ENCODE peak calls at places on chromosomes 3 and 15, in ten cellular contexts. C is fibroblast of mammary gland, M is pancreas, O is thoracic aorta, Y is fibroblast of pulmonary artery, S is endodermal cell, Z is HFFc6, P is mammary epithelial cell, H is brain microvascular endothelial cell, A is uterus. W is an unnamed sample.

GRCh38 chr3:27508421-27508820 is 24.2 kb upstream of the SLC4A7 start:
- DNase-seq in Y (no peak), A (no peak), Z (no peak), C (peak; percentile 35), S (no peak), P (no peak), H (no peak), M (no peak), O (no peak), W (no peak)

GRCh38 chr15:69253156-69253555 is 45.6 kb upstream of the PAQR5 start:
- DNase-seq in Y (peak; percentile 86), Z (peak; percentile 86), A (no peak), M (peak; percentile 11), H (peak; percentile 80), S (no peak), O (no peak), P (peak; percentile 77), C (peak; percentile 93), W (no peak)

GRCh38 chr15:36591534-36592411 is 12.3 kb downstream of the CDIN1 start:
- DNase-seq in H (no peak), P (peak; percentile 69), C (peak; percentile 56), Z (peak; percentile 57), A (peak; percentile 30), S (no peak), O (no peak), Y (peak; percentile 26), M (no peak), W (no peak)

GRCh38 chr15:92808611-92809063 is 91.5 kb upstream of the CHD2 start:
- DNase-seq in S (no peak), P (peak; percentile 62), O (no peak), A (peak; percentile 63), C (peak; percentile 78), M (peak; percentile 71), H (peak; percentile 20), Z (peak; percentile 28), Y (peak; percentile 63), W (no peak)

GRCh38 chr3:24222165-24222805 is 272.4 kb downstream of the THRB start:
- DNase-seq in C (no peak), O (no peak), M (no peak), H (no peak), S (no peak), P (peak; percentile 84), Z (peak; percentile 6), Y (no peak), A (no peak), W (no peak)

GRCh38 chr15:60370804-60371700 is 26.7 kb downstream of the ANXA2 start:
- DNase-seq in C (peak; percentile 99), Z (peak; percentile 98), A (peak; percentile 89), S (peak; percentile 22), Y (peak; percentile 99), O (peak; percentile 77), M (peak; percentile 67), P (peak; percentile 95), H (peak; percentile 98), W (no peak)

GRCh38 chr15:58521293-58521991 is 89.7 kb downstream of the LIPC start:
- DNase-seq in O (no peak), S (peak; percentile 76), A (peak; percentile 28), H (peak; percentile 84), C (peak; percentile 58), P (peak; percentile 93), M (peak; percentile 35), Z (peak; percentile 21), Y (peak; percentile 90), W (peak; percentile 57)

GRCh38 chr15:34154725-34155204 is 52.9 kb downstream of the PGBD4 start:
- DNase-seq in M (no peak), A (no peak), C (peak; percentile 67), Z (peak; percentile 21), O (no peak), P (peak; percentile 79), H (peak; percentile 3), Y (no peak), S (peak; percentile 86), W (no peak)

GRCh38 chr3:196055683-196056270 is 26.1 kb downstream of the TFRC start:
- DNase-seq in A (no peak), Z (no peak), O (no peak), H (no peak), S (no peak), P (no peak), M (peak; percentile 37), C (peak; percentile 15), Y (peak; percentile 13), W (no peak)

GRCh38 chr15:59522988-59523461 is 85.0 kb downstream of the FAM81A start:
- DNase-seq in O (no peak), Y (no peak), H (no peak), C (no peak), P (no peak), Z (no peak), M (no peak), S (peak; percentile 61), A (no peak), W (no peak)

GRCh38 chr3:5133689-5134088 is 11.6 kb downstream of the ARL8B start:
- DNase-seq in C (no peak), M (no peak), Z (no peak), Y (no peak), P (no peak), O (no peak), A (no peak), H (no peak), S (peak; percentile 36), W (no peak)

GRCh38 chr3:5140230-5140621 is 18.1 kb downstream of the ARL8B start:
- DNase-seq in M (no peak), H (no peak), S (peak; percentile 5), O (no peak), P (no peak), C (no peak), Z (no peak), A (no peak), Y (no peak), W (no peak)

GRCh38 chr3:5136211-5136610 is 14.1 kb downstream of the ARL8B start:
- DNase-seq in A (no peak), M (no peak), O (no peak), P (no peak), C (no peak), Z (no peak), Y (no peak), S (no peak), H (no peak), W (no peak)

GRCh38 chr3:5138214-5138981 is 16.3 kb downstream of the ARL8B start:
- DNase-seq in S (peak; percentile 13), A (no peak), P (no peak), Z (peak; percentile 66), C (peak; percentile 64), Y (peak; percentile 23), O (no peak), M (no peak), H (no peak), W (no peak)

DNA sequence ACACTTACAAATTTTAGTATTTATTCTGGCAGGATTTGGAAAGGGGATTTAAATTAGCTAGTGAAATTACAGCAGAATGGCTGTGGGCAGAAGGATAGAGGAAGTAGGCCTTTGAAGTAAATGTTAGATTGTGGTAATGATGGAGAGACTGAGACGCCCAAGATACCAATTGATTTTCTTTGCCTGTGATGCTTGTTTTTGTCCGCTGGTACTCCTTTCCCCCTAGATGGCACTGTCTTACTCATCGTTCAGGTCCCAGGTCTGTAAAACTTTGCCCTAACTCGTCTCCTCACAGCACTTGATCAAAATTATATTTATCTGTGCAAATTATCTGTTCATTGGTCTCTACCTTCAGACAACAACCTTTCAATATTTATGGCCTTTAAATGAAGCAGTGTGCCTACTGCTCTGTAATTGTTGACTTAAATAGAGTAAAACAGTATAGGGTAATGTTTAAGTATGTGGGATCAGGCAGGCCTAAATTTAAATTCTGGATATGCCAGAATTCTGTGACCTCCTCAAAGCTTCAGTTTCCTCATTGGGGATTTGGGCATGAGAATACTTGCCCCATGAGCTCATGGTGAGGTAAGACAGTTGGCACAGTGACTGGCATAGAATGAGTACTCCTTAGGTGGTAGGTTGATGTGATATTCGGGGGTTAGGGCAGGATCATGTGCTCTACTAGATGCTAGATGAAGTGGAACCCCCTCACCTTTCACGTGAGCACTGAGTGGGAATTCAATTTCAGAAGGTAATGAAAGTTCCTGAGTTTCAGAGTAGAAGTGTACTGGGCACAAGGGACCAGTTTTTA is 14.7 kb downstream of the ARL8B start:
- DNase-seq in Y (peak; percentile 37), O (no peak), P (peak; percentile 82), M (no peak), A (no peak), H (no peak), S (no peak), C (peak; percentile 43), Z (peak; percentile 20), W (no peak)
- TF ChIP-seq CTCF in Y (peak; percentile 45), O (no peak), P (peak; percentile 50), M (peak; percentile 7), A (no peak), H (peak; percentile 55), S (peak; percentile 71), C (peak; percentile 43), Z (peak; percentile 65), W (no peak)

GRCh38 chr3:98068824-98069223 is 18.1 kb upstream of the OR5AC2 start:
- DNase-seq in S (no peak), A (no peak), Y (no peak), H (no peak), M (no peak), O (no peak), Z (no peak), C (no peak), P (no peak), W (no peak)
- TF ChIP-seq CTCF in S (peak; percentile 78), A (no peak), Y (peak; percentile 5), H (no peak), M (no peak), O (no peak), Z (peak; percentile 63), C (peak; percentile 9), P (peak; percentile 21), W (peak; percentile 22)

GRCh38 chr3:94162700-94163099 is 99.8 kb downstream of the NSUN3 start:
- DNase-seq in O (no peak), P (peak; percentile 95), Z (peak; percentile 43), S (peak; percentile 57), M (no peak), A (no peak), Y (peak; percentile 36), C (peak; percentile 74), H (peak; percentile 69), W (no peak)

GRCh38 chr3:94158461-94158860 is 95.6 kb downstream of the NSUN3 start:
- DNase-seq in P (no peak), M (no peak), H (no peak), C (no peak), S (no peak), Y (peak; percentile 3), Z (no peak), O (no peak), A (no peak), W (no peak)

GRCh38 chr3:94159062-94159726 is 96.3 kb downstream of the NSUN3 start:
- DNase-seq in Z (peak; percentile 19), H (peak; percentile 80), C (peak; percentile 67), S (no peak), A (no peak), O (no peak), Y (peak; percentile 82), M (no peak), P (peak; percentile 63), W (no peak)
- TF ChIP-seq CTCF in Z (no peak), H (peak; percentile 39), C (peak; percentile 3), S (no peak), A (no peak), O (no peak), Y (no peak), M (no peak), P (no peak), W (no peak)

GRCh38 chr3:38657369-38657768 is 7.9 kb upstream of the SCN5A start:
- DNase-seq in O (no peak), H (no peak), P (no peak), S (peak; percentile 48), M (no peak), Y (no peak), A (no peak), Z (no peak), C (no peak), W (no peak)

GRCh38 chr3:38658886-38659285 is 9.4 kb upstream of the SCN5A start:
- DNase-seq in Z (no peak), S (peak; percentile 63), H (no peak), Y (no peak), P (no peak), O (no peak), C (no peak), A (no peak), M (no peak), W (no peak)

GRCh38 chr3:38662544-38662943 is 13.1 kb upstream of the SCN5A start:
- DNase-seq in H (peak; percentile 39), A (no peak), P (peak; percentile 57), M (no peak), C (peak; percentile 52), Z (peak; percentile 28), O (no peak), S (peak; percentile 88), Y (peak; percentile 57), W (no peak)
- TF ChIP-seq CTCF in H (peak; percentile 64), A (no peak), P (peak; percentile 84), M (no peak), C (peak; percentile 45), Z (peak; percentile 74), O (no peak), S (peak; percentile 90), Y (peak; percentile 47), W (peak; percentile 34)